ENCODE peak calls at places on chromosomes 5 and 9, in ten cellular contexts. One of them, this sample, is unnamed.
A peak's percentile ranks its signal among the peaks of the same experiment; 100 is the strongest.

GRCh38 chr5:173637340-173637739 is 20.9 kb upstream of the BOD1 start:
- DNase-seq in kidney epithelial cell: no peak
- DNase-seq in colonic mucosa: no peak
- DNase-seq in left lung: no peak
- DNase-seq in neural progenitor cell: no peak
- DNase-seq in LNCaP clone FGC: no peak
- DNase-seq in BE2C: no peak
- DNase-seq in fibroblast of lung: no peak
- DNase-seq in MM.1S: no peak
- DNase-seq in fibroblast of pulmonary artery: no peak
- DNase-seq in this sample: no peak

GRCh38 chr9:116953271-116953670 is 266.2 kb downstream of the TRIM32 start:
- DNase-seq in kidney epithelial cell: no peak
- DNase-seq in colonic mucosa: no peak
- DNase-seq in left lung: no peak
- DNase-seq in neural progenitor cell: no peak
- DNase-seq in LNCaP clone FGC: no peak
- DNase-seq in BE2C: no peak
- DNase-seq in fibroblast of lung: no peak
- DNase-seq in MM.1S: no peak
- DNase-seq in fibroblast of pulmonary artery: no peak
- DNase-seq in this sample: no peak

GRCh38 chr5:103424008-103424407 is 138.6 kb downstream of the NUDT12 start:
- DNase-seq in kidney epithelial cell: peak; percentile 34
- DNase-seq in colonic mucosa: no peak
- DNase-seq in left lung: no peak
- DNase-seq in neural progenitor cell: no peak
- DNase-seq in LNCaP clone FGC: no peak
- DNase-seq in BE2C: no peak
- DNase-seq in fibroblast of lung: peak; percentile 78
- DNase-seq in MM.1S: no peak
- DNase-seq in fibroblast of pulmonary artery: no peak
- DNase-seq in this sample: peak; percentile 68

GRCh38 chr5:134554319-134555222 is 29.1 kb downstream of the JADE2 start:
- DNase-seq in kidney epithelial cell: no peak
- DNase-seq in colonic mucosa: peak; percentile 61
- DNase-seq in left lung: no peak
- DNase-seq in neural progenitor cell: no peak
- DNase-seq in LNCaP clone FGC: peak; percentile 100
- DNase-seq in BE2C: peak; percentile 88
- DNase-seq in fibroblast of lung: peak; percentile 72
- DNase-seq in MM.1S: no peak
- DNase-seq in fibroblast of pulmonary artery: peak; percentile 87
- DNase-seq in this sample: no peak

GRCh38 chr5:114449836-114450515 is 88.1 kb downstream of the KCNN2 start:
- DNase-seq in kidney epithelial cell: no peak
- DNase-seq in colonic mucosa: peak; percentile 51
- DNase-seq in left lung: peak; percentile 52
- DNase-seq in neural progenitor cell: peak; percentile 88
- DNase-seq in LNCaP clone FGC: no peak
- DNase-seq in BE2C: peak; percentile 76
- DNase-seq in fibroblast of lung: peak; percentile 61
- DNase-seq in MM.1S: peak; percentile 61
- DNase-seq in fibroblast of pulmonary artery: peak; percentile 68
- DNase-seq in this sample: no peak

GRCh38 chr5:6359941-6360683 is 18.2 kb downstream of the MED10 start:
- DNase-seq in kidney epithelial cell: no peak
- DNase-seq in colonic mucosa: no peak
- DNase-seq in left lung: no peak
- DNase-seq in neural progenitor cell: no peak
- DNase-seq in LNCaP clone FGC: no peak
- DNase-seq in BE2C: peak; percentile 30
- DNase-seq in fibroblast of lung: no peak
- DNase-seq in MM.1S: no peak
- DNase-seq in fibroblast of pulmonary artery: no peak
- DNase-seq in this sample: no peak

GRCh38 chr9:36192196-36192595 is 1.5 kb downstream of the CLTA start:
- DNase-seq in kidney epithelial cell: no peak
- DNase-seq in colonic mucosa: no peak
- DNase-seq in left lung: no peak
- DNase-seq in neural progenitor cell: peak; percentile 45
- DNase-seq in LNCaP clone FGC: no peak
- DNase-seq in BE2C: no peak
- DNase-seq in fibroblast of lung: peak; percentile 32
- DNase-seq in MM.1S: no peak
- DNase-seq in fibroblast of pulmonary artery: no peak
- DNase-seq in this sample: no peak

GRCh38 chr5:81488862-81489261 is 94.9 kb upstream of the ACOT12 start:
- DNase-seq in kidney epithelial cell: no peak
- DNase-seq in colonic mucosa: no peak
- DNase-seq in left lung: no peak
- DNase-seq in neural progenitor cell: no peak
- DNase-seq in LNCaP clone FGC: no peak
- DNase-seq in BE2C: no peak
- DNase-seq in fibroblast of lung: no peak
- DNase-seq in MM.1S: no peak
- DNase-seq in fibroblast of pulmonary artery: no peak
- DNase-seq in this sample: no peak

GRCh38 chr5:115949096-115949495 is 13.2 kb upstream of the LVRN start:
- DNase-seq in kidney epithelial cell: no peak
- DNase-seq in colonic mucosa: no peak
- DNase-seq in left lung: no peak
- DNase-seq in neural progenitor cell: no peak
- DNase-seq in LNCaP clone FGC: no peak
- DNase-seq in BE2C: no peak
- DNase-seq in fibroblast of lung: peak; percentile 3
- DNase-seq in MM.1S: no peak
- DNase-seq in fibroblast of pulmonary artery: no peak
- DNase-seq in this sample: no peak

GRCh38 chr9:19119241-19119640 is 8.1 kb downstream of the PLIN2 start:
- DNase-seq in kidney epithelial cell: no peak
- DNase-seq in colonic mucosa: no peak
- DNase-seq in left lung: no peak
- DNase-seq in neural progenitor cell: no peak
- DNase-seq in LNCaP clone FGC: no peak
- DNase-seq in BE2C: no peak
- DNase-seq in fibroblast of lung: no peak
- DNase-seq in MM.1S: no peak
- DNase-seq in fibroblast of pulmonary artery: no peak
- DNase-seq in this sample: no peak

GRCh38 chr9:110847661-110848060 is 179.1 kb downstream of the MUSK start:
- DNase-seq in kidney epithelial cell: no peak
- DNase-seq in colonic mucosa: no peak
- DNase-seq in left lung: no peak
- DNase-seq in neural progenitor cell: no peak
- DNase-seq in LNCaP clone FGC: no peak
- DNase-seq in BE2C: no peak
- DNase-seq in fibroblast of lung: peak; percentile 88
- DNase-seq in MM.1S: no peak
- DNase-seq in fibroblast of pulmonary artery: peak; percentile 85
- DNase-seq in this sample: no peak

GRCh38 chr9:123063172-123063508 is 29.7 kb downstream of the GPR21 start:
- DNase-seq in kidney epithelial cell: no peak
- DNase-seq in colonic mucosa: no peak
- DNase-seq in left lung: no peak
- DNase-seq in neural progenitor cell: no peak
- DNase-seq in LNCaP clone FGC: no peak
- DNase-seq in BE2C: no peak
- DNase-seq in fibroblast of lung: peak; percentile 55
- DNase-seq in MM.1S: no peak
- DNase-seq in fibroblast of pulmonary artery: peak; percentile 41
- DNase-seq in this sample: no peak

GRCh38 chr9:116499986-116500871 is 186.9 kb upstream of the TRIM32 start:
- DNase-seq in kidney epithelial cell: peak; percentile 87
- DNase-seq in colonic mucosa: no peak
- DNase-seq in left lung: no peak
- DNase-seq in neural progenitor cell: peak; percentile 80
- DNase-seq in LNCaP clone FGC: no peak
- DNase-seq in BE2C: no peak
- DNase-seq in fibroblast of lung: peak; percentile 63
- DNase-seq in MM.1S: no peak
- DNase-seq in fibroblast of pulmonary artery: peak; percentile 75
- DNase-seq in this sample: no peak

GRCh38 chr5:111656580-111656979 is 100.4 kb downstream of the NREP start:
- DNase-seq in kidney epithelial cell: no peak
- DNase-seq in colonic mucosa: no peak
- DNase-seq in left lung: no peak
- DNase-seq in neural progenitor cell: no peak
- DNase-seq in LNCaP clone FGC: no peak
- DNase-seq in BE2C: no peak
- DNase-seq in fibroblast of lung: no peak
- DNase-seq in MM.1S: no peak
- DNase-seq in fibroblast of pulmonary artery: no peak
- DNase-seq in this sample: no peak

GRCh38 chr5:91076138-91076537 is 307.0 kb downstream of the ARRDC3 start:
- DNase-seq in kidney epithelial cell: peak; percentile 42
- DNase-seq in colonic mucosa: no peak
- DNase-seq in left lung: no peak
- DNase-seq in neural progenitor cell: no peak
- DNase-seq in LNCaP clone FGC: no peak
- DNase-seq in BE2C: no peak
- DNase-seq in fibroblast of lung: no peak
- DNase-seq in MM.1S: no peak
- DNase-seq in fibroblast of pulmonary artery: no peak
- DNase-seq in this sample: no peak

GRCh38 chr9:85942913-85943729 is 2.2 kb downstream of the NAA35 start:
- DNase-seq in kidney epithelial cell: no peak
- DNase-seq in colonic mucosa: no peak
- DNase-seq in left lung: no peak
- DNase-seq in neural progenitor cell: no peak
- DNase-seq in LNCaP clone FGC: peak; percentile 50
- DNase-seq in BE2C: no peak
- DNase-seq in fibroblast of lung: no peak
- DNase-seq in MM.1S: no peak
- DNase-seq in fibroblast of pulmonary artery: no peak
- DNase-seq in this sample: no peak

GRCh38 chr5:75496026-75496425 is 15.4 kb downstream of the CERT1 start:
- DNase-seq in kidney epithelial cell: no peak
- DNase-seq in colonic mucosa: no peak
- DNase-seq in left lung: no peak
- DNase-seq in neural progenitor cell: no peak
- DNase-seq in LNCaP clone FGC: peak; percentile 28
- DNase-seq in BE2C: no peak
- DNase-seq in fibroblast of lung: no peak
- DNase-seq in MM.1S: no peak
- DNase-seq in fibroblast of pulmonary artery: no peak
- DNase-seq in this sample: no peak

GRCh38 chr5:67014957-67015400 is 181.6 kb downstream of the CD180 start:
- DNase-seq in kidney epithelial cell: no peak
- DNase-seq in colonic mucosa: no peak
- DNase-seq in left lung: no peak
- DNase-seq in neural progenitor cell: no peak
- DNase-seq in LNCaP clone FGC: peak; percentile 17
- DNase-seq in BE2C: no peak
- DNase-seq in fibroblast of lung: peak; percentile 76
- DNase-seq in MM.1S: no peak
- DNase-seq in fibroblast of pulmonary artery: peak; percentile 91
- DNase-seq in this sample: peak; percentile 56
- H3K4me3 ChIP-seq in kidney epithelial cell: no peak overlapping the region
- H3K4me3 ChIP-seq in colonic mucosa: no peak overlapping the region
- H3K4me3 ChIP-seq in left lung: peak overlapping the region; percentile 16
- H3K4me3 ChIP-seq in neural progenitor cell: no peak overlapping the region
- H3K4me3 ChIP-seq in LNCaP clone FGC: peak overlapping the region; percentile 15
- H3K4me3 ChIP-seq in BE2C: no peak overlapping the region
- H3K4me3 ChIP-seq in fibroblast of lung: peak overlapping the region; percentile 3
- H3K4me3 ChIP-seq in MM.1S: no peak overlapping the region
- H3K4me3 ChIP-seq in fibroblast of pulmonary artery: peak overlapping the region; percentile 53
- H3K4me3 ChIP-seq in this sample: peak overlapping the region; percentile 19

DNA sequence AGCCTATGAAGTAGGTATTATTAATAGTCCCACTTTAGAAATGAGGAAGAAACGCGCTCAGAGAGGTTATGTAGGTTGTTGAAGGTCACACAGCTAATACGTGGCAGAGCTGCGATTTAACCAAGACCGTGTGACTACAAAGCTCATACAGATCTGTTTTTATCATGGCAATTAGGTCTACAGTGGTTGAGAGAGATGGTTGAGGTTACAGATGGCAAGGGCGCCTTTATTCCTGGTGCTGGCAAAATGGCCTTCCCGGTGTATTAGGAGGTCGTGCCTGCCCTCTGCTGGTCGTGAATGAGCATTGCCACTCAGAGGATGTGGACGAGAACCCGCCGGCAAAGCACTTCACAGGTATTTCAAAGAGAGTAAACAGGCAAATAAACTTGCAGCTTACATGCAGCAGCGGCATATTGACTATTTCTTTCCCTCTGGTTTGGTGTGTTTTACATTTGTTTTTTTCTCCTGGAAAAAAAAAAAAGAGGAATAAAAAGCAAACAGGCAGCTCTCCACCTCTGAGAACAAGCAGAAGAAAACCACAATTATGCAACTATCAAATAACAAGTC is 65.3 kb upstream of the EGFLAM start:
- DNase-seq in kidney epithelial cell: peak; percentile 19
- DNase-seq in colonic mucosa: peak; percentile 63
- DNase-seq in left lung: peak; percentile 54
- DNase-seq in neural progenitor cell: peak; percentile 80
- DNase-seq in LNCaP clone FGC: peak; percentile 19
- DNase-seq in BE2C: peak; percentile 78
- DNase-seq in fibroblast of lung: peak; percentile 66
- DNase-seq in MM.1S: peak; percentile 69
- DNase-seq in fibroblast of pulmonary artery: peak; percentile 74
- DNase-seq in this sample: no peak
- TF ChIP-seq CTCF in kidney epithelial cell: peak; percentile 88
- TF ChIP-seq CTCF in colonic mucosa: peak; percentile 81
- TF ChIP-seq CTCF in left lung: peak; percentile 82
- TF ChIP-seq CTCF in neural progenitor cell: peak; percentile 92
- TF ChIP-seq CTCF in LNCaP clone FGC: peak; percentile 93
- TF ChIP-seq CTCF in BE2C: peak; percentile 91
- TF ChIP-seq CTCF in fibroblast of lung: peak; percentile 91
- TF ChIP-seq CTCF in MM.1S: peak; percentile 85
- TF ChIP-seq CTCF in fibroblast of pulmonary artery: peak; percentile 92
- TF ChIP-seq CTCF in this sample: peak; percentile 94

GRCh38 chr9:77307166-77307565 is 129.8 kb downstream of the VPS13A start:
- DNase-seq in kidney epithelial cell: no peak
- DNase-seq in colonic mucosa: no peak
- DNase-seq in left lung: no peak
- DNase-seq in neural progenitor cell: no peak
- DNase-seq in LNCaP clone FGC: no peak
- DNase-seq in BE2C: no peak
- DNase-seq in fibroblast of lung: no peak
- DNase-seq in MM.1S: no peak
- DNase-seq in fibroblast of pulmonary artery: no peak
- DNase-seq in this sample: no peak

GRCh38 chr9:77304543-77304942 is 127.2 kb downstream of the VPS13A start:
- DNase-seq in kidney epithelial cell: no peak
- DNase-seq in colonic mucosa: no peak
- DNase-seq in left lung: no peak
- DNase-seq in neural progenitor cell: no peak
- DNase-seq in LNCaP clone FGC: no peak
- DNase-seq in BE2C: no peak
- DNase-seq in fibroblast of lung: peak; percentile 5
- DNase-seq in MM.1S: peak; percentile 38
- DNase-seq in fibroblast of pulmonary artery: no peak
- DNase-seq in this sample: no peak

GRCh38 chr9:77305622-77306365 is 128.5 kb downstream of the VPS13A start:
- DNase-seq in kidney epithelial cell: no peak
- DNase-seq in colonic mucosa: no peak
- DNase-seq in left lung: no peak
- DNase-seq in neural progenitor cell: no peak
- DNase-seq in LNCaP clone FGC: no peak
- DNase-seq in BE2C: no peak
- DNase-seq in fibroblast of lung: peak; percentile 26
- DNase-seq in MM.1S: no peak
- DNase-seq in fibroblast of pulmonary artery: peak; percentile 9
- DNase-seq in this sample: no peak
- H3K4me3 ChIP-seq in kidney epithelial cell: no peak overlapping the region
- H3K4me3 ChIP-seq in colonic mucosa: no peak overlapping the region
- H3K4me3 ChIP-seq in left lung: no peak overlapping the region
- H3K4me3 ChIP-seq in neural progenitor cell: no peak overlapping the region
- H3K4me3 ChIP-seq in LNCaP clone FGC: no peak overlapping the region
- H3K4me3 ChIP-seq in BE2C: no peak overlapping the region
- H3K4me3 ChIP-seq in fibroblast of lung: no peak overlapping the region
- H3K4me3 ChIP-seq in MM.1S: no peak overlapping the region
- H3K4me3 ChIP-seq in fibroblast of pulmonary artery: no peak overlapping the region
- H3K4me3 ChIP-seq in this sample: no peak overlapping the region

GRCh38 chr9:135277219-135278201 is 190.0 kb downstream of the OLFM1 start:
- DNase-seq in kidney epithelial cell: no peak
- DNase-seq in colonic mucosa: no peak
- DNase-seq in left lung: no peak
- DNase-seq in neural progenitor cell: no peak
- DNase-seq in LNCaP clone FGC: no peak
- DNase-seq in BE2C: no peak
- DNase-seq in fibroblast of lung: no peak
- DNase-seq in MM.1S: no peak
- DNase-seq in fibroblast of pulmonary artery: no peak
- DNase-seq in this sample: no peak
- TF ChIP-seq CTCF in kidney epithelial cell: no peak
- TF ChIP-seq CTCF in colonic mucosa: no peak
- TF ChIP-seq CTCF in left lung: no peak
- TF ChIP-seq CTCF in neural progenitor cell: no peak
- TF ChIP-seq CTCF in LNCaP clone FGC: no peak
- TF ChIP-seq CTCF in BE2C: no peak
- TF ChIP-seq CTCF in fibroblast of lung: no peak
- TF ChIP-seq CTCF in MM.1S: no peak
- TF ChIP-seq CTCF in fibroblast of pulmonary artery: no peak
- TF ChIP-seq CTCF in this sample: no peak

This sample was measured in retinal pigment epithelial cell.